ENCODE peak calls at places on chromosomes 5 and 9, in ten cellular contexts. R is foreskin fibroblast, Q is HFF-Myc, V is choroid plexus epithelial cell, U is HepG2, A is cardiac muscle cell, N is breast epithelium, M is fibroblast of lung, O is psoas muscle, S is colonic mucosa. E is an unnamed sample.

GRCh38 chr5:111755942-111756353 is 1.0 kb downstream of the NREP start:
- DNase-seq in S (no peak), M (peak), A (peak), N (no peak), R (peak), U (no peak), Q (no peak), V (peak), O (no peak), E (no peak)

GRCh38 chr5:177111720-177112394 is 21.7 kb upstream of the NSD1 start:
- DNase-seq in S (peak), M (peak), Q (no peak), R (peak), O (peak), N (no peak), U (peak), A (peak), V (peak), E (no peak)

GRCh38 chr9:69674741-69675438 is 2.7 kb upstream of the APBA1 start:
- DNase-seq in N (no peak), V (peak), R (peak), O (no peak), U (no peak), Q (peak), M (peak), A (peak), S (no peak), E (peak)

GRCh38 chr5:111461261-111461671 is 51.1 kb downstream of the STARD4 start:
- DNase-seq in V (peak), Q (no peak), U (no peak), R (peak), O (no peak), S (no peak), A (peak), N (no peak), M (peak), E (no peak)

GRCh38 chr9:88280816-88281382 is 107.3 kb upstream of the SPIN1 start:
- DNase-seq in S (no peak), N (no peak), V (no peak), R (no peak), M (peak), Q (no peak), A (peak), U (no peak), O (no peak), E (no peak)

GRCh38 chr9:91978739-91979414 is 28.8 kb upstream of the ROR2 start:
- DNase-seq in M (peak), S (no peak), V (peak), N (no peak), U (no peak), O (no peak), Q (peak), A (peak), R (peak), E (peak)

GRCh38 chr5:43019615-43020293 is 20.4 kb downstream of the ANXA2R start:
- DNase-seq in V (peak), R (peak), M (peak), Q (no peak), U (peak), A (peak), O (peak), N (peak), S (peak), E (no peak)

GRCh38 chr9:126591922-126592321 is 21.8 kb upstream of the LMX1B start:
- DNase-seq in O (no peak), U (no peak), V (no peak), M (no peak), A (no peak), Q (no peak), R (no peak), S (no peak), N (no peak), E (no peak)

GRCh38 chr9:132982508-132982907 is 4.0 kb downstream of the GFI1B start:
- DNase-seq in V (no peak), U (no peak), Q (no peak), R (no peak), S (no peak), A (no peak), O (no peak), N (no peak), M (no peak), E (no peak)

GRCh38 chr9:114004221-114004716 is 73.8 kb downstream of the AMBP start:
- DNase-seq in M (no peak), N (peak), V (no peak), R (no peak), A (peak), O (peak), S (peak), Q (no peak), U (no peak), E (no peak)

GRCh38 chr5:32443541-32444190 is 874 bp downstream of the ZFR start:
- DNase-seq in N (no peak), O (peak), R (peak), Q (no peak), M (peak), A (peak), S (peak), V (peak), U (no peak), E (no peak)

GRCh38 chr5:137491121-137491520 is 8.0 kb downstream of the SPOCK1 start:
- DNase-seq in V (no peak), M (no peak), S (no peak), A (no peak), N (no peak), U (no peak), R (no peak), O (no peak), Q (no peak), E (no peak)

GRCh38 chr9:113620377-113621161 is 157.0 kb downstream of the RGS3 start:
- DNase-seq in O (peak), V (peak), N (peak), S (peak), R (peak), Q (peak), U (peak), A (peak), M (peak), E (peak)

GRCh38 chr5:133838286-133838685 is 130.1 kb downstream of the C5orf15 start:
- DNase-seq in Q (no peak), S (no peak), O (no peak), U (no peak), M (no peak), R (no peak), A (no peak), N (no peak), V (no peak), E (no peak)

GRCh38 chr9:105500108-105500766 is 52.4 kb downstream of the FSD1L start:
- DNase-seq in R (no peak), U (no peak), Q (no peak), V (peak), N (no peak), A (peak), M (no peak), S (no peak), O (no peak), E (no peak)

GRCh38 chr5:154898210-154898609 is 39.8 kb downstream of the CNOT8 start:
- DNase-seq in A (no peak), S (no peak), M (no peak), V (no peak), R (no peak), N (no peak), O (peak), Q (no peak), U (no peak), E (no peak)

GRCh38 chr5:173217626-173218397 is 17.2 kb downstream of the NKX2-5 start:
- DNase-seq in S (no peak), O (peak), R (no peak), A (no peak), V (no peak), U (no peak), Q (no peak), M (no peak), N (no peak), E (no peak)

GRCh38 chr9:114488398-114489129 is 16.7 kb downstream of the WHRN start:
- DNase-seq in S (peak), O (no peak), R (no peak), U (no peak), M (no peak), N (no peak), Q (no peak), A (no peak), V (no peak), E (no peak)

GRCh38 chr5:77995793-77996409 is 219.8 kb upstream of the TBCA start:
- DNase-seq in V (no peak), O (no peak), A (no peak), R (no peak), U (no peak), N (no peak), M (no peak), S (no peak), Q (no peak), E (no peak)

GRCh38 chr5:5648694-5649093 is 226.2 kb downstream of the ICE1 start:
- DNase-seq in U (no peak), M (no peak), N (no peak), R (no peak), Q (no peak), A (no peak), V (no peak), S (no peak), O (no peak), E (no peak)

GRCh38 chr5:5650242-5650641 is 227.8 kb downstream of the ICE1 start:
- DNase-seq in R (no peak), S (no peak), V (peak), M (no peak), O (no peak), Q (no peak), A (peak), N (no peak), U (no peak), E (no peak)

GRCh38 chr5:5650949-5651348 is 228.5 kb downstream of the ICE1 start:
- DNase-seq in M (no peak), S (no peak), R (no peak), A (no peak), N (no peak), U (no peak), Q (no peak), O (no peak), V (no peak), E (no peak)

GRCh38 chr5:5649641-5650040 is 227.2 kb downstream of the ICE1 start:
- DNase-seq in V (no peak), S (no peak), U (no peak), A (peak), M (no peak), O (no peak), R (no peak), N (no peak), Q (no peak), E (no peak)

GRCh38 chr5:5652181-5652580 is 229.7 kb downstream of the ICE1 start:
- DNase-seq in S (no peak), U (no peak), V (no peak), Q (no peak), O (no peak), M (no peak), N (no peak), R (no peak), A (no peak), E (no peak)
- H3K4me3 ChIP-seq in S (no peak), U (no peak), V (no peak), Q (no peak), O (no peak), M (no peak), N (no peak), R (no peak), A (no peak), E (no peak)

GRCh38 chr5:167561796-167562195 is 729.6 kb upstream of the WWC1 start:
- DNase-seq in S (no peak), Q (no peak), U (no peak), O (no peak), A (no peak), N (no peak), R (no peak), V (no peak), M (no peak), E (no peak)

GRCh38 chr5:167570431-167570830 is 721.0 kb upstream of the WWC1 start:
- DNase-seq in S (no peak), M (no peak), N (no peak), V (no peak), U (no peak), O (no peak), Q (no peak), R (no peak), A (no peak), E (no peak)

DNA sequence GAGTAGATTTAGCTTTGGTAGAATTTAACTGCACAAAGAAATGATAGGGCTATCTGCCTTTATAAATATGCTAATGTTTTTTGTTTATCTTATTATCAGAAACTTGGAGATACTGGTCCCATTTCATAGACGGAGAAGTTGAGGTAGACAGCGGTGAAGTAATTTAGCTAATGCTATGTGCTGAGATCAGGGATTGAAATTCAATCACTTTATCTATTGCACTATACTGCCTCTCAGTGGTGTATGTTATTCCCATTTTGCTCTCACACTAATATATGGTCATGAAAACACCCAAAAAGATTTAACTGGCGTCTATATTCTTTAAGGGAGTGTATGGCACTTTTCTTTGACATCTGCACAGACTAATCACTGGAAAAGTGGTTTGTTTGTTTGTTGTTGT is 725.9 kb upstream of the WWC1 start:
- DNase-seq in A (peak), N (no peak), M (peak), U (no peak), S (no peak), V (peak), Q (no peak), O (no peak), R (peak), E (no peak)
- TF ChIP-seq CTCF in A (peak), N (no peak), M (peak), U (no peak), S (peak), V (peak), Q (peak), O (no peak), R (peak), E (peak)

GRCh38 chr9:122158202-122158601 is 1.4 kb downstream of the NDUFA8 start:
- DNase-seq in Q (peak), M (peak), R (peak), U (peak), A (peak), O (no peak), S (peak), V (peak), N (no peak), E (no peak)
- H3K4me3 ChIP-seq in Q (peak), M (peak), R (no peak), U (no peak), A (no peak), O (peak), S (no peak), V (peak), N (no peak), E (no peak)

DNA sequence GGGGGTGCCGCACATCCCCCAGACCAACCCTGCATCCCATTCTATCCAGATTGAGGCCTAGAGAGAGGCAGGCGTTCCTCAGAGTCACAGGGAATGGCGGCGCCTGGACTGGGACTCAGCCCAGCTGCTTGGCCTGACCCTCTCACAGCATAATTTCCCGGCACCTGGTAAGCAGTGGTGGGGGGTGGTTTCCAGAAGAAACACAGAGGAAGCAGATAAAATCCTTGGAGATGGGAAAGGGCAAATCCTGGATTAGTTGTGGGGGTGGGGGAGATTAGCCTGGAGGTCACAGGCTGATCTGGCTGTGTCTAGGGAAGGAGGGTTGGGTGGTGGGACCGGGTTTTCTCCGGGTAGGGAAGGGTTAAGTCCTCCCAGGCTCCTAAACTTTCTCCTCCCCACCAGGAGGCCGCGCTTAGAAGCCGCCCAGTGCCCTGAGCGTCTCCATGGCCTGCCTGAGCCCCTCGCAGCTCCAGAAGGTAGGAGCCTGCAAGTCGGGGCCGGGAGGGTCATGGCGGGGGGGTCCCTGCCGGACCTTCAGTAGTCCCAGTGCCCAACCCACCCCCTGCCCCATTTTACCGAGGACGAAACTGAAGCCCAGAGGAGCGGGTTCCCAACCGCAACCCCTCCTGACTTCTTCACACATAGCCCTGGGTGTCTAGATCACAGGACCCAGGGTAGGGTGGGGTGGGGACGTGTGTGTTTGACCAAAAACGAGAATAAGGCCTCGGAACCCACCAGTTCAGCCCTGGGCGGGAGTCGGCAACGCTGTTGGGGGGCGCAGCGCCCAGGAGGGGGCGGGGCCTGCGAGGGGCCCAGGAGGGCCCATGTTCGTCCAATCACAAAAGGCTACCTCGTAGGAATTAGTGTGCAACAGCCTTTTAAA is 1.3 kb downstream of the PHYHD1 start:
- DNase-seq in N (peak), U (peak), O (peak), V (peak), A (peak), S (no peak), R (peak), Q (no peak), M (peak), E (no peak)
- TF ChIP-seq CTCF in N (peak), U (peak), O (no peak), V (peak), A (peak), S (no peak), R (no peak), Q (no peak), M (no peak), E (no peak)

GRCh38 chr5:98504488-98504887 is 269.0 kb upstream of the RGMB start:
- DNase-seq in O (no peak), A (no peak), U (peak), R (no peak), V (no peak), M (no peak), Q (no peak), N (no peak), S (peak), E (no peak)
- H3K4me3 ChIP-seq in O (no peak), A (no peak), U (no peak), R (no peak), V (no peak), M (no peak), Q (no peak), N (no peak), S (no peak), E (no peak)

DNA sequence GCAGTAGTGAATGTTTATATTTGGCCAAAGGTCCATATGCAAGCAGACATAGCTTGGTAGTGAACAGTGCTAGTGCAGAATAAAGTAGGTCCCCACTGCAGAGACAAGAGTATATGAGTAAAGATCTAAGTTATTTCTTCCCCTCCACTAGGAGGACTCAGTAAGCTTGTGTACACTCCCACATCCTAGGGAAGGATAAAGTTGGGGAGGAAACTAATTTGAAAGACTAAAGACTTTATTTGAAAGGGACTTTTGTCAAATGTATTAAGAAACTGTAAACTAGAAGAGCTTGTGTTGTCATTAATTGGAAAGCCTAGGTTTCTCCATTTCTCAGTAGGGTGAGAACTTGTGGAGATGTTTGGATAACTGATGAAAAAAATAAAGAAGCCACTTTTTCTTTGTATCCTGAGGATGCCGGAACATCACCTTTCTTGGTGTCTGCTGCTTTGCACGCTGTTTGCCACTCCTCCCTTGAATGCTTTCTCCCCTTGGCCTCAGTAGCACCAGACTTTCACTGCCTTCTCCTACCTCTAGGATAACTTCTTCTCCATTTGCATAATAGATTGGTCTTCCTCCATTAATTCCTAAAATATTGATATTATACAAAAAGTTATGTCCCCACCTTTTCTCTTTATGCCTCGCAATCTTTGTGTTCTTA is 329.0 kb downstream of the PARP8 start:
- DNase-seq in N (no peak), S (no peak), V (no peak), Q (no peak), A (no peak), O (no peak), M (no peak), U (no peak), R (no peak), E (no peak)
- TF ChIP-seq CTCF in N (no peak), S (no peak), V (no peak), Q (no peak), A (no peak), O (no peak), M (no peak), U (no peak), R (no peak), E (no peak)